ENCODE peak calls at places on chromosomes 7 and 10, in seven cellular contexts. Y is AG10803; Q is tibial artery; K is GM23338; U is activated CD8-positive, alpha-beta T cell treated with anti-CD3 and anti-CD28 coated beads for 36 hours; B is breast epithelium; J is lung. P is an unnamed sample.

GRCh38 chr10:44966129-44966815 is 6.7 kb downstream of the RASSF4 start:
- DNase-seq in Y (no peak), Q (peak), K (no peak), U (no peak), B (no peak), J (no peak), P (no peak)

GRCh38 chr7:133794490-133794889 is 332.6 kb upstream of the LRGUK start:
- DNase-seq in Y (peak), Q (no peak), K (no peak), U (no peak), B (no peak), J (no peak), P (no peak)

GRCh38 chr10:125409756-125410155 is 249.4 kb upstream of the CTBP2 start:
- DNase-seq in Y (no peak), Q (no peak), K (no peak), U (no peak), B (no peak), J (no peak), P (no peak)

GRCh38 chr7:40019558-40019957 is 69.5 kb downstream of the CDK13 start:
- DNase-seq in Y (no peak), Q (no peak), K (no peak), U (no peak), B (no peak), J (no peak), P (no peak)

GRCh38 chr7:66826649-66827048 is 86.1 kb downstream of the RABGEF1 start:
- DNase-seq in Y (no peak), Q (no peak), K (no peak), U (no peak), B (no peak), J (no peak), P (no peak)

GRCh38 chr10:132297521-132297920 is 10.2 kb downstream of the STK32C start:
- DNase-seq in Y (no peak), Q (peak), K (peak), U (no peak), B (no peak), J (no peak), P (no peak)

GRCh38 chr7:5082806-5083205 is 37.1 kb downstream of the RBAK start:
- DNase-seq in Y (no peak), Q (no peak), K (no peak), U (no peak), B (no peak), J (no peak), P (no peak)

GRCh38 chr7:3953133-3953532 is 652.1 kb downstream of the SDK1 start:
- DNase-seq in Y (no peak), Q (no peak), K (no peak), U (no peak), B (no peak), J (no peak), P (no peak)

GRCh38 chr7:44176486-44176885 is 12.8 kb downstream of the GCK start:
- DNase-seq in Y (no peak), Q (peak), K (no peak), U (no peak), B (no peak), J (no peak), P (no peak)

GRCh38 chr7:31724696-31725095 is 37.7 kb downstream of the PPP1R17 start:
- DNase-seq in Y (peak), Q (no peak), K (no peak), U (no peak), B (no peak), J (no peak), P (no peak)

GRCh38 chr10:123786896-123787295 is 104.7 kb downstream of the CPXM2 start:
- DNase-seq in Y (no peak), Q (no peak), K (no peak), U (no peak), B (no peak), J (peak), P (no peak)

GRCh38 chr7:1558841-1559625 is 3.0 kb upstream of the TMEM184A start:
- DNase-seq in Y (no peak), Q (no peak), K (no peak), U (no peak), B (peak), J (no peak), P (no peak)

GRCh38 chr10:49484501-49485230 is 54.3 kb downstream of the ERCC6 start:
- DNase-seq in Y (peak), Q (no peak), K (no peak), U (no peak), B (no peak), J (no peak), P (no peak)

GRCh38 chr10:69961168-69961863 is 91.3 kb upstream of the MACROH2A2 start:
- DNase-seq in Y (no peak), Q (no peak), K (peak), U (no peak), B (no peak), J (no peak), P (no peak)
- TF ChIP-seq CTCF in Y (peak), Q (no peak), K (peak), U (peak), B (no peak), J (no peak), P (no peak)

DNA sequence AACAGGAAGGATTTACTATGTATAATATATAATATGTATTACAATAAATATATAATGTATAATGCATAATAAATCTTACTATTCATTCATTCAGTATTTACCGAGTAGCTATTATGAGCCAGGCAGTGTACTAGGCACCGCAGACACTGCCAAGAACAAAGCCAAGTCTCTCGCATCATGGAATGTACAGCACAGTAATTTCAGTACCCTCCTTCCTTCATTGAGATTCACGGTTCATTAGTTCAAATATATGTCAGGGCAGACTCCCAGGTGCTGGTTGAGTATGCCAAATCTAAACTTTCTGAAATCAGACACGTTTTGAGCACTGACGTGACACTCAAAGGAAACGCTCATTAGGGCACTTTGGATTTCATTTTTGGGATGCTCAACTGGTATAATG is 9.1 kb downstream of the USP6NL start:
- DNase-seq in Y (no peak), Q (no peak), K (no peak), U (no peak), B (no peak), J (no peak), P (no peak)
- TF ChIP-seq CTCF in Y (no peak), Q (no peak), K (no peak), U (no peak), B (no peak), J (no peak), P (no peak)

GRCh38 chr10:110459600-110459999 is 38.1 kb upstream of the DUSP5 start:
- DNase-seq in Y (no peak), Q (no peak), K (no peak), U (no peak), B (no peak), J (no peak), P (no peak)
- TF ChIP-seq CTCF in Y (no peak), Q (no peak), K (no peak), U (no peak), B (no peak), J (no peak), P (no peak)

GRCh38 chr10:113967096-113967495 is 76.6 kb upstream of the ADRB1 start:
- DNase-seq in Y (no peak), Q (no peak), K (no peak), U (no peak), B (no peak), J (no peak), P (no peak)

GRCh38 chr10:113965077-113965476 is 78.6 kb upstream of the ADRB1 start:
- DNase-seq in Y (no peak), Q (no peak), K (no peak), U (no peak), B (no peak), J (no peak), P (no peak)

GRCh38 chr10:113965683-113966082 is 78.0 kb upstream of the ADRB1 start:
- DNase-seq in Y (no peak), Q (no peak), K (no peak), U (no peak), B (no peak), J (no peak), P (no peak)

GRCh38 chr10:113971349-113971973 is 72.2 kb upstream of the ADRB1 start:
- DNase-seq in Y (no peak), Q (no peak), K (no peak), U (no peak), B (no peak), J (no peak), P (no peak)

GRCh38 chr10:113970641-113971040 is 73.0 kb upstream of the ADRB1 start:
- DNase-seq in Y (no peak), Q (no peak), K (no peak), U (no peak), B (no peak), J (no peak), P (no peak)
- TF ChIP-seq CTCF in Y (no peak), Q (no peak), K (no peak), U (no peak), B (no peak), J (no peak), P (no peak)

GRCh38 chr7:109206196-109206595 is 636.5 kb downstream of the DNAJB9 start:
- DNase-seq in Y (no peak), Q (no peak), K (peak), U (no peak), B (no peak), J (no peak), P (no peak)
- TF ChIP-seq CTCF in Y (no peak), Q (no peak), K (peak), U (no peak), B (no peak), J (no peak), P (no peak)

GRCh38 chr10:129468187-129468586 is 1.1 kb downstream of the MGMT start:
- DNase-seq in Y (no peak), Q (no peak), K (no peak), U (no peak), B (no peak), J (no peak), P (no peak)

GRCh38 chr10:129470103-129470851 is 3.2 kb downstream of the MGMT start:
- DNase-seq in Y (no peak), Q (no peak), K (no peak), U (no peak), B (no peak), J (no peak), P (no peak)

GRCh38 chr10:129465796-129466702 is 992 bp upstream of the MGMT start:
- DNase-seq in Y (no peak), Q (no peak), K (no peak), U (peak), B (no peak), J (no peak), P (no peak)

GRCh38 chr10:129466703-129467345 is at the start of gene MGMT:
- DNase-seq in Y (peak), Q (peak), K (peak), U (peak), B (peak), J (peak), P (peak)

DNA sequence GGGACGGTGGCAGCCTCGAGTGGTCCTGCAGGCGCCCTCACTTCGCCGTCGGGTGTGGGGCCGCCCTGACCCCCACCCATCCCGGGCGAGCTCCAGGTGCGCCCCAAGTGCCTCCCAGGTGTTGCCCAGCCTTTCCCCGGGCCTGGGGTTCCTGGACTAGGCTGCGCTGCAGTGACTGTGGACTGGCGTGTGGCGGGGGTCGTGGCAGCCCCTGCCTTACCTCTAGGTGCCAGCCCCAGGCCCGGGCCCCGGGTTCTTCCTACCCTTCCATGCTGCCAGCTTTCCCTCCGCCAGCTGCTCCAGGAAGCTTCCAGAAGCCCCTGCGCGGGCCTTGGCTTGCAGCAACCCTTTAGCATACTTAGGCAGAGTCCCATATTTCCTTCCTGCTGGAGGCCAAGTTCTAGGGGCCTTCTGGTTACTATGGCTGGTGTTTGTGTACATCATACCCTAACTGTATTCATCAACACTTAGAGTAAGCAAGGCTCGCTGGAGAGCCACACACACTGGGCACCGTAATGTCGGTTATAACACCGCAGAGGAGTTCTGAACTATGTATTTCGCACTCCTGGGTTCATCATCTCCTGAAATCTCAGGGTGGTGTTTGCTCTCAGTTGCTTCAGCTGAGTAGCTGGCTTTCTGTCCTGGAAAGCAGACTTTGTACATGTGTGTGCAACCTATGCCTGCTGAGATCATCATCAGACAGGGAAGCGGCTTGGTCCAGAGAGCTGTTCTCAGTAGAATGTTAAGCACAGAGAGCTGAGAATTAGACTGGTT is 492 bp downstream of the MGMT start:
- DNase-seq in Y (peak), Q (no peak), K (peak), U (peak), B (no peak), J (no peak), P (no peak)
- TF ChIP-seq CTCF in Y (no peak), Q (no peak), K (no peak), U (no peak), B (no peak), J (no peak), P (no peak)

GRCh38 chr7:149832332-149833041 is 5.7 kb upstream of the ZNF862 start:
- DNase-seq in Y (no peak), Q (no peak), K (no peak), U (no peak), B (no peak), J (no peak), P (no peak)
- TF ChIP-seq CTCF in Y (no peak), Q (no peak), K (peak), U (no peak), B (no peak), J (no peak), P (no peak)

DNA sequence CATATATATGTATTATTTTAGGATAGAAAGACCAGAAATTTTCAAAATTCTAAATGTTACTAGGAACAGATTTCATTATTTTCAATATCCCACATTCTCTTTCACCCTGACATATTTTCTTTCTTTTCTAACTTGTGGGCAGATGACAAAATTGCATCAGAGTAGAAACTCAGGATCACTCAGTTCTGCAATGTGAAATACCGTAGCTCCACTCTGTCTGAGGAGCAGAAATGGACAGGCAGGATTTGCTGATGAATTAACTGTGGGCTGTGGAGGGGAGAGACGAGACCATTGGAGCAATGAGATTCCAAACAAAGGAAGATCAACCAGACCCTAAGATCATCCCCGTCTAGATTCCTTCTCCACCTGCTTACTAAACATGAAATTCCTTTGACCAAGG is 37.0 kb upstream of the SVOPL start:
- DNase-seq in Y (no peak), Q (no peak), K (no peak), U (no peak), B (no peak), J (no peak), P (no peak)
- TF ChIP-seq CTCF in Y (no peak), Q (no peak), K (no peak), U (no peak), B (no peak), J (no peak), P (no peak)

P was measured in activated B cell treated with CpG ODN at 0.5 μM for 24 hours.